ENCODE peak calls at places on chromosomes 12 and 14, in eight cellular contexts. C is heart right ventricle; B is AG04450; T is fibroblast of lung; N is GM23338; J is CD8-positive, alpha-beta T cell; K is cardiac muscle cell; M is effector memory CD4-positive, alpha-beta T cell. G is an unnamed sample. For H3K27me3, the result is how much of the 10 kb centered on the place peaks cover.

GRCh38 chr14:77950371-77950770 is 150.5 kb downstream of the ADCK1 start:
- DNase-seq in K (peak), N (no peak), J (no peak), C (peak), M (no peak), B (no peak), T (no peak), G (no peak)

GRCh38 chr12:120224304-120225199 is 23.6 kb upstream of the RPLP0 start:
- DNase-seq in T (no peak), K (no peak), J (no peak), C (peak), M (no peak), B (no peak), N (no peak), G (peak)

GRCh38 chr14:80941241-80942157 is at the start of gene CEP128:
- DNase-seq in B (peak), M (peak), T (peak), N (peak), J (peak), C (peak), K (peak), G (peak)

GRCh38 chr14:76918176-76918750 is 92.1 kb downstream of the LRRC74A start:
- DNase-seq in N (no peak), K (peak), C (peak), M (no peak), T (peak), J (no peak), B (peak), G (no peak)

GRCh38 chr12:87778065-87778464 is 251.1 kb downstream of the C12orf50 start:
- DNase-seq in K (no peak), B (no peak), T (no peak), M (no peak), N (no peak), C (no peak), J (no peak), G (no peak)

GRCh38 chr12:101021911-101022388 is 188.1 kb downstream of the SLC5A8 start:
- DNase-seq in K (peak), C (no peak), N (no peak), M (no peak), B (peak), T (peak), J (no peak), G (no peak)

GRCh38 chr14:25516838-25517237 is 466.9 kb upstream of the STXBP6 start:
- DNase-seq in T (no peak), M (no peak), B (no peak), C (no peak), K (no peak), N (peak), J (no peak), G (no peak)

GRCh38 chr14:57526942-57527341 is 33.3 kb upstream of the CCDC198 start:
- DNase-seq in C (no peak), J (no peak), M (no peak), B (no peak), K (no peak), T (no peak), N (peak), G (no peak)

GRCh38 chr12:111219440-111219839 is 149.5 kb downstream of the PHETA1 start:
- DNase-seq in T (no peak), B (no peak), M (no peak), J (no peak), C (no peak), N (no peak), K (no peak), G (no peak)

GRCh38 chr12:131147293-131147692 is 193.6 kb downstream of the ADGRD1 start:
- DNase-seq in J (no peak), T (no peak), M (no peak), C (no peak), N (no peak), B (no peak), K (no peak), G (no peak)

GRCh38 chr12:126899926-126900792 is 1366.8 kb upstream of the TMEM132C start:
- DNase-seq in B (no peak), C (no peak), J (no peak), N (no peak), M (no peak), T (no peak), K (no peak), G (no peak)

GRCh38 chr14:93023802-93024434 is 91.8 kb downstream of the ITPK1 start:
- DNase-seq in T (no peak), N (no peak), B (no peak), K (no peak), C (no peak), M (no peak), J (no peak), G (no peak)

GRCh38 chr12:44626883-44627282 is 249.2 kb downstream of the NELL2 start:
- DNase-seq in J (no peak), M (no peak), T (no peak), B (no peak), C (no peak), N (no peak), K (no peak), G (no peak)

GRCh38 chr12:100142851-100143559 is at the start of gene BLTP3B:
- DNase-seq in B (peak), T (peak), N (peak), M (peak), J (peak), K (peak), C (peak), G (peak)

GRCh38 chr12:127507336-127507735 is 759.6 kb upstream of the TMEM132C start:
- DNase-seq in T (no peak), K (no peak), C (no peak), B (no peak), N (no peak), M (no peak), J (no peak), G (no peak)

GRCh38 chr14:68978550-68978911 is 571 bp downstream of the ACTN1 start:
- DNase-seq in C (peak), K (peak), T (peak), N (peak), B (no peak), M (no peak), J (no peak), G (peak)

GRCh38 chr14:89336338-89336737 is 80.7 kb downstream of the FOXN3 start:
- DNase-seq in C (no peak), K (no peak), B (no peak), N (peak), M (no peak), J (no peak), T (no peak), G (no peak)

GRCh38 chr12:42426733-42427132 is 100.8 kb downstream of the PPHLN1 start:
- DNase-seq in C (no peak), K (peak), B (no peak), J (no peak), T (peak), M (no peak), N (peak), G (peak)

GRCh38 chr12:45863332-45863731 is 127.0 kb downstream of the SCAF11 start:
- DNase-seq in K (no peak), M (no peak), J (no peak), B (no peak), T (no peak), N (no peak), C (no peak), G (no peak)

GRCh38 chr12:80178846-80179245 is 79.5 kb downstream of the OTOGL start:
- DNase-seq in C (no peak), T (no peak), M (no peak), J (no peak), B (no peak), K (no peak), N (no peak), G (no peak)

GRCh38 chr12:29741342-29742241 is 42.1 kb downstream of the TMTC1 start:
- DNase-seq in J (no peak), M (no peak), C (no peak), T (peak), B (no peak), K (peak), N (no peak), G (no peak)

GRCh38 chr12:57224278-57224972 is 5.1 kb upstream of the SHMT2 start:
- DNase-seq in M (no peak), K (no peak), C (no peak), J (no peak), B (no peak), N (peak), T (no peak), G (no peak)
- H3K27me3 ChIP-seq in M (half or more), K (half or more), C (half or more), J (half or more), B (under half), N (half or more), T (under half), G (half or more)

GRCh38 chr14:24338843-24339242 is 948 bp downstream of the RIPK3 start:
- DNase-seq in C (no peak), J (no peak), M (no peak), K (no peak), T (no peak), N (no peak), B (no peak), G (no peak)

GRCh38 chr14:24334431-24335271 is at the start of gene ADCY4:
- DNase-seq in M (no peak), T (no peak), N (peak), B (no peak), C (peak), J (no peak), K (peak), G (peak)

GRCh38 chr14:24337824-24338175 is 2.0 kb downstream of the RIPK3 start:
- DNase-seq in K (no peak), N (no peak), J (no peak), B (no peak), T (no peak), M (no peak), C (no peak), G (no peak)

GRCh38 chr14:24337144-24337823 is 2.4 kb upstream of the ADCY4 start:
- DNase-seq in C (no peak), B (no peak), J (no peak), K (no peak), M (no peak), T (no peak), N (no peak), G (no peak)

GRCh38 chr14:24335461-24336146 is 733 bp upstream of the ADCY4 start:
- DNase-seq in K (no peak), T (no peak), B (no peak), J (no peak), N (peak), C (no peak), M (no peak), G (no peak)
- H3K27me3 ChIP-seq in K (half or more), T (under half), B (half or more), J (under half), N (half or more), C (under half), M (under half), G (under half)

DNA sequence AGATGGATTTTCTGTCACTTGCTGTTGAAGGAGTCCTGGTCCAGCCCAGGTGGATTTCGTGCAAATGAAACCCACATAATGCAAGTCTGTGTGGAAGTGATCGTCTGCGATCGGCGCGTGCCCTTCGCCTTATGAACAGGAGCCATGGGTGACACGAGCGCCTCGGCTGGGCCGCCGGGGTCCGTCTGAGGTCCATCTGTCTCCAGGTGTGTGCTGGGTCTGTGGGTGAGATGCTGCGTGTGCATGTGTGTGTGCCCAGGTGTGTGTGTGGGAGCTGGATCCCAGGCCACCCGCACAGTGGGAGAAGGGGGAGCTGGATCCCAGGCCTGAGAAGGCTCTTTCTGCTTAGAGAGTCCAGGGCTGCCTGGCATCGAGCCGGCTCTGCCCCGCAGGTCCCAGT is 53.8 kb downstream of the GALNT9 start:
- DNase-seq in N (no peak), B (no peak), M (no peak), C (no peak), T (no peak), J (no peak), K (no peak), G (no peak)
- H3K27me3 ChIP-seq in N (under half), B (under half), M (under half), C (half or more), T (under half), J (under half), K (under half), G (under half)

GRCh38 chr12:52350786-52351185 is 16.5 kb downstream of the KRT85 start:
- DNase-seq in C (no peak), T (no peak), B (no peak), K (no peak), J (no peak), M (no peak), N (no peak), G (no peak)

GRCh38 chr12:52351196-52352059 is 15.9 kb downstream of the KRT85 start:
- DNase-seq in C (peak), T (no peak), M (peak), N (no peak), K (no peak), B (no peak), J (peak), G (no peak)

GRCh38 chr12:52347546-52348510 is 19.5 kb downstream of the KRT85 start:
- DNase-seq in B (no peak), T (no peak), J (no peak), M (no peak), C (no peak), N (no peak), K (no peak), G (no peak)

GRCh38 chr12:52349196-52349595 is 18.1 kb downstream of the KRT85 start:
- DNase-seq in C (no peak), N (no peak), T (no peak), K (peak), J (no peak), B (no peak), M (no peak), G (no peak)

DNA sequence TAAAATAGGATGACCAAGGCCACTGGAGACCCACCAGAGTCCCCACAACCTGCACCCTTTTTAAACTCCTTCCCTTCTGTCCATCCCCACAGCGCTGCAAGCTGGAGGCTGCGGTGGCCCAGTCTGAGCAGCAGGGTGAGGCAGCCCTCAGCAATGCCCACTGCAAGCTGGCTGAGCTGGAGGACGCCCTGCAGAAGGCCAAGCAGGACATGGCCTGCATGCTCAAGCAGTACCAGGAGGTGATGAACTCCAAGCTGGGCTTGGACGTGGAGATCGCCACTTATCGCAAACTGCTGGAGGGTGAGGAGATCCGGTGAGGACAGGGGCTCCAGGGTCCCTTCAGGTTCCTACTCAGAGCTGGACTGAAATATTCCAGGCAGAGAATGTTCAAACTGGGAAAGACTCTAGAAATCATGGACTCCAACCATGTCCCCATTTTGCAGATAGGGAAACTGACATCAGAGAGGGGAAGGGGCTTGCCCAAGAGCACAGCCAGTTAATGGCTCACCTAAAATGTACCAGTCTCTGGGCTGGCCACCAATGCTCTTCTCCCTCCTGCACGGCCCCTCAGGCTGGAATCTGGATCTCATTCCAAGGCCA is 17.2 kb downstream of the KRT85 start:
- DNase-seq in T (no peak), J (no peak), M (no peak), B (no peak), N (no peak), C (no peak), K (no peak), G (no peak)
- H3K27me3 ChIP-seq in T (under half), J (under half), M (under half), B (under half), N (under half), C (under half), K (under half), G (under half)

DNA sequence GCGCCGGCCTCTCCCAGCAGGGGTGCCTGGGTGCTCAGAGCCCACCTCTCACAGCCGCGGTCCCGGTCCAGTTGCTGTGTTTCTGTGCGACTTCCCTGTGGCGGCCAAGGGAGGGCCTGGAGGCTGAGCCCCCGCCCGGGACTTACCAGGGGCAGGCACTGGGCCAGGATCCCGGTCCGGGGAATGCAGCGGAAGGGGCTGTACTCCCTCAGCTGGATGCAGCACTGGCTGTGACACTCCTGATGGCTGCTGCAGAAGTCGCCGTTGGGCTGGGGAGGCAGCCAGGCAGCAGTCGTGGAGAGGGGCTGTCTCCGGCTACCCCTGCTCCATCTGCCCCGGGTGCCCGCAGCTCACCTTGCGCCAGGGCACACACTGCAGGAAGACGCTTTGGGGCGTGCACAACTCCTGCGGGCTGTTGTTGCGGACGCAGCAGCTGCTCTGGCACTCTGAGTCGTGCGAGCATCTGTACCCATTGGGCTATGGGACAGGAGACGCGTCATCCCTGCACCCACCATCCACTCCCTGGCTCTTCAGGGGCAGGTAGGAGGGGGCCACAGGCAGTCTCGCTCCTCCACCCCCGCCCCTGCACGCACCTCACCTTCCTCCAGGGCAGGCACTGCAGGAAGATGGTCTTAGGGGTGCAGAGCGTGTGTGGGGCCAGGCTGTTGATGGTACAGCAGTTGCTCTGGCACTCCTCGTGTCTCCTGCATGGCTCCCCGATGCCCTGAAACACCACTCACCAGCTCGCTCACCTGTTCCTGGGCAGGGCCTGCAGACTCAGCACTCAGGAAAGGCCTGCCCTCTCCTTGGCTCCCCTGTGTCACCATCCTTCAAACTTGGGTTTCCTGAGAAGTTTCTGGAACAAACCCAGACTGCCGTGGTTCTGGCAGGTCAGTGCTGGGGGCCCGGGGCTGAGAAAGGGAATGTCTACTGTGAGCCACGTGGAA is 6.0 kb downstream of the LRCOL1 start:
- DNase-seq in J (no peak), T (no peak), K (peak), B (no peak), C (peak), M (no peak), N (no peak), G (no peak)
- H3K27me3 ChIP-seq in J (under half), T (under half), K (half or more), B (half or more), C (half or more), M (under half), N (half or more), G (half or more)

GRCh38 chr12:3600039-3600720 is 109.2 kb downstream of the PRMT8 start:
- DNase-seq in C (no peak), M (no peak), J (no peak), K (no peak), T (no peak), N (peak), B (no peak), G (no peak)

GRCh38 chr12:3595721-3596120 is 104.7 kb downstream of the PRMT8 start:
- DNase-seq in M (no peak), K (no peak), J (no peak), C (no peak), N (no peak), T (no peak), B (no peak), G (no peak)

GRCh38 chr12:3598896-3599295 is 107.9 kb downstream of the PRMT8 start:
- DNase-seq in J (no peak), C (no peak), B (no peak), K (no peak), N (no peak), M (no peak), T (no peak), G (no peak)

GRCh38 chr12:3596703-3597472 is 105.9 kb downstream of the PRMT8 start:
- DNase-seq in B (no peak), K (no peak), N (no peak), C (no peak), J (no peak), M (no peak), T (no peak), G (no peak)

DNA sequence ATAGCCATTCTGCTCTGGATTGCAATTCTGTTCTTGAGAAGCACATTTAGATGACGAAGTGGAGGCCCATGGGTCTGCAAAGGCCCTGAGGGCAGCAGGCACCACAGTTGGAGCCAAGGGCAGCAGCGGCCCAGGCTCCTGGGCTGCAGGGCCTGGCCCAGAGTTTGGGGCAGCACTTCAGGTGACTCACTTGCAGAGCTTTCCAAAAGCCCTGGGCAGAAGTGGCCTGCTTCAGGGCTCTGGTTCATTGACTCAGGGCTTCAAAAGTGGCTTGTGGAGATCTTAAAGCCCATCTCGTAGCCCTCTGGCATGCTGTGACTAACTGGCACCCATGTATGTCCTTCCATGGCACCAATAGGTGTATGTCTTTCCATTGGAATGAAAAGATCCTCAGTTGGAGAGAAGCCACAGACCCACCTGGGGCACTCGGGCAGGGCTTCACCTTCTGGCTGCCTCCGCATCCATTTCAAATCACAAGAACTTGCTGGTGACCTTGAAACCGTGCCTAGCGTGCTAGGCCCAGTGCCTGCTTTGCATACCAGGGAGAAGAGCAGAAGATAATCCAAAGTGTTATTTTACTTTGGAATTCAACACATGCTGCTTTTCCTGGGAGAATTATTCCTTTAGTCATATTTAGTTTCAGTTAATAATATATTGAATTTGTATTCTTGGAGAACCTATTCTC is 106.7 kb downstream of the PRMT8 start:
- DNase-seq in B (no peak), T (no peak), C (no peak), J (no peak), K (no peak), N (no peak), M (no peak), G (no peak)
- H3K27me3 ChIP-seq in B (under half), T (under half), C (under half), J (under half), K (under half), N (under half), M (under half), G (under half)

GRCh38 chr12:106733660-106734059 is 40.8 kb upstream of the RIC8B start:
- DNase-seq in B (no peak), M (no peak), N (no peak), K (peak), C (no peak), T (peak), J (no peak), G (no peak)
- H3K27me3 ChIP-seq in B (under half), M (under half), N (under half), K (under half), C (under half), T (under half), J (under half), G (under half)

DNA sequence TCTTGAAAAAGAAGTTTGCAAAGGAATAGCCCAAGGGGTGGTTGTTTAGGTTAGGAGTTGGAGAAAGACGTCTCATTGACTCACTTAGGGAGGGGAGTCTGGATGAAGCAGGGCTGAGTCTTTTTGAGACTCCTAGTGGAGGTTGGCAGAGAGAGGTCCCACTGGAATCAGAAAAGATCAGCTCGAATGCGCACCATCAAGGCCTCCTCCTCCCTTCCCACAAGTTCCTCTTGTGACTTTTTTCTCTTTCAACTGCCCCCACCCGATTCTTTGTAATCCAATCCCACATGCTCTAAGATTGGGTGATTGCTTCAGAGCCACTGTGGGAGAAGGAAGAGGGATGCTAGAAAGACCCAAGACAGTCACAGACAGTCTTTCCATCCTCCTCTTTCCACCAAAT is 2.0 kb downstream of the ARHGEF40 start:
- DNase-seq in N (peak), B (peak), M (no peak), C (peak), K (peak), T (peak), J (no peak), G (peak)
- H3K27me3 ChIP-seq in N (under half), B (under half), M (under half), C (under half), K (under half), T (under half), J (under half), G (under half)

GRCh38 chr14:105181542-105182295 is 607 bp upstream of the NUDT14 start:
- DNase-seq in N (no peak), C (no peak), M (no peak), B (no peak), K (no peak), T (no peak), J (no peak), G (no peak)
- H3K27me3 ChIP-seq in N (under half), C (under half), M (under half), B (under half), K (under half), T (under half), J (under half), G (under half)